ENCODE peak calls at places on chromosomes 2 and 18, in ten cellular contexts. N is HEK293T; A is WTC11; W is CD8-positive, alpha-beta T cell; Z is AG10803; R is HFFc6; L is NCI-H1417; X is heart left ventricle; E is activated CD8-positive, alpha-beta memory T cell treated with anti-CD3 and anti-CD28 coated beads for 4 hours; I is ureter. C is an unnamed sample.
A peak's percentile ranks its signal among the peaks of the same experiment; 100 is the strongest.

GRCh38 chr18:35159782-35160181 is 81.1 kb upstream of the ZNF397 start:
- DNase-seq in N (no peak), L (no peak), A (no peak), I (no peak), W (no peak), R (no peak), X (no peak), E (no peak), Z (no peak), C (no peak)

GRCh38 chr18:50190236-50190635 is 4.7 kb downstream of the MYO5B start:
- DNase-seq in R (no peak), Z (no peak), X (no peak), W (no peak), L (no peak), N (no peak), A (no peak), I (no peak), E (no peak), C (no peak)

GRCh38 chr2:237998530-237998929 is 31.7 kb downstream of the UBE2F start:
- DNase-seq in N (no peak), W (no peak), L (no peak), I (no peak), X (no peak), R (no peak), E (no peak), Z (no peak), A (no peak), C (no peak)

GRCh38 chr18:11176416-11176815 is 27.0 kb upstream of the PIEZO2 start:
- DNase-seq in N (no peak), L (no peak), R (peak; percentile 36), W (no peak), X (no peak), Z (peak; percentile 70), E (no peak), I (no peak), A (no peak), C (no peak)

GRCh38 chr2:176854878-176855277 is 357.7 kb upstream of the HNRNPA3 start:
- DNase-seq in I (no peak), R (no peak), X (no peak), Z (no peak), E (no peak), N (no peak), L (peak; percentile 46), W (no peak), A (no peak), C (no peak)

GRCh38 chr2:46434851-46435273 is 44.5 kb upstream of the TMEM247 start:
- DNase-seq in E (no peak), I (no peak), L (no peak), N (no peak), W (no peak), Z (peak; percentile 48), X (no peak), A (no peak), R (peak; percentile 51), C (no peak)

GRCh38 chr18:5052491-5052890 is 144.6 kb downstream of the AKAIN1 start:
- DNase-seq in R (no peak), A (no peak), X (no peak), N (no peak), W (no peak), E (no peak), L (no peak), I (no peak), Z (no peak), C (peak; percentile 61)

GRCh38 chr2:19217203-19217602 is 141.2 kb downstream of the OSR1 start:
- DNase-seq in L (no peak), Z (peak; percentile 38), A (no peak), I (no peak), R (no peak), W (no peak), X (no peak), E (no peak), N (no peak), C (no peak)

GRCh38 chr2:12278217-12278755 is 438.4 kb upstream of the TRIB2 start:
- DNase-seq in R (no peak), A (no peak), X (no peak), Z (no peak), I (no peak), L (no peak), N (no peak), E (no peak), W (no peak), C (no peak)

C was measured in SK-N-DZ.